ENCODE peak calls at places on chromosome 14, in nine cellular contexts. L is activated CD4-positive, alpha-beta T cell treated with anti-CD3 and anti-CD28 coated beads, Interleukin-2, amount 10 ng/mL, durations not matched to agents 7 days and 5 days; H is NCI-H510A treated with DMSO at 0.1 percent for 48 hours; Q is posterior cingulate gyrus; Y is activated T-helper 1 cell treated with anti-CD3 and anti-CD28 coated beads, Interleukin-2, amount 50 U/mL, for 16 hours; C is iPS-NIHi11; B is A172; I is T-helper 2 cell; D is left colon. O is an unnamed sample.

GRCh38 chr14:105430535-105430934 is 10.9 kb downstream of the MTA1 start:
- DNase-seq in B (peak; percentile 65), I (no peak), H (no peak), D (no peak), Q (no peak), L (no peak), C (peak; percentile 18), Y (no peak), O (peak; percentile 83)

GRCh38 chr14:22059201-22059600 is 385.6 kb upstream of the OR4E1 start:
- DNase-seq in H (no peak), I (no peak), Q (no peak), C (no peak), D (no peak), Y (no peak), L (no peak), B (no peak), O (no peak)

GRCh38 chr14:68685419-68686211 is 107.3 kb downstream of the ZFP36L1 start:
- DNase-seq in I (peak; percentile 26), C (no peak), Y (peak; percentile 68), B (peak; percentile 89), Q (no peak), H (peak; percentile 74), D (no peak), L (peak; percentile 80), O (peak; percentile 92)

GRCh38 chr14:36773558-36773957 is 111.9 kb downstream of the PAX9 start:
- DNase-seq in I (no peak), Q (no peak), Y (no peak), C (no peak), L (no peak), D (no peak), H (no peak), B (peak; percentile 55), O (peak; percentile 70)

GRCh38 chr14:102737402-102738372 is 39.6 kb upstream of the TRAF3 start:
- DNase-seq in I (no peak), L (no peak), Y (no peak), B (no peak), H (no peak), D (no peak), C (no peak), Q (no peak), O (no peak)

GRCh38 chr14:91021115-91021514 is 39.3 kb downstream of the RPS6KA5 start:
- DNase-seq in I (no peak), D (no peak), H (no peak), L (no peak), B (no peak), Q (no peak), Y (no peak), C (no peak), O (peak; percentile 66)

GRCh38 chr14:93917141-93917540 is 10.0 kb upstream of the FAM181A start:
- DNase-seq in Q (no peak), H (no peak), Y (no peak), B (no peak), C (no peak), D (no peak), L (no peak), I (no peak), O (no peak)

GRCh38 chr14:64792231-64792630 is 87.5 kb downstream of the SPTB start:
- DNase-seq in D (no peak), H (no peak), I (no peak), B (no peak), C (no peak), Y (no peak), L (no peak), Q (no peak), O (no peak)

GRCh38 chr14:52052991-52053390 is 15.9 kb downstream of the NID2 start:
- DNase-seq in Y (no peak), D (no peak), B (no peak), C (no peak), L (no peak), Q (no peak), H (no peak), I (no peak), O (no peak)

GRCh38 chr14:63542231-63542999 is 762 bp downstream of the PPP2R5E start:
- DNase-seq in D (peak; percentile 36), Y (peak; percentile 1), H (no peak), B (peak; percentile 5), L (peak; percentile 13), I (no peak), Q (no peak), C (peak; percentile 30), O (no peak)

GRCh38 chr14:53016919-53017318 is 66.1 kb upstream of the FERMT2 start:
- DNase-seq in C (no peak), Q (no peak), B (no peak), D (no peak), I (no peak), L (no peak), H (no peak), Y (no peak), O (no peak)

GRCh38 chr14:73227812-73228781 is 9.2 kb upstream of the PAPLN start:
- DNase-seq in L (no peak), Q (no peak), H (no peak), Y (no peak), D (no peak), C (peak; percentile 63), B (peak; percentile 92), I (no peak), O (peak; percentile 81)

GRCh38 chr14:22487401-22487800 is 101.6 kb downstream of the DAD1 start:
- DNase-seq in H (no peak), I (no peak), C (no peak), B (no peak), D (no peak), L (no peak), Q (no peak), Y (no peak), O (no peak)

GRCh38 chr14:77314043-77314442 is 6.6 kb downstream of the POMT2 start:
- DNase-seq in I (no peak), H (no peak), Q (peak; percentile 47), Y (no peak), C (no peak), D (no peak), B (peak; percentile 66), L (no peak), O (peak; percentile 59)

GRCh38 chr14:79432640-79433039 is 778.7 kb downstream of the DIO2 start:
- DNase-seq in L (no peak), I (no peak), Q (no peak), Y (no peak), H (no peak), C (no peak), B (no peak), D (no peak), O (no peak)

GRCh38 chr14:99595034-99595433 is 9.0 kb downstream of the CCDC85C start:
- DNase-seq in Y (no peak), D (no peak), C (no peak), L (peak; percentile 57), Q (no peak), H (no peak), I (no peak), B (no peak), O (no peak)

GRCh38 chr14:69328317-69328716 is 68.4 kb downstream of the GALNT16 start:
- DNase-seq in Q (no peak), H (no peak), C (no peak), D (no peak), Y (no peak), L (no peak), I (no peak), B (no peak), O (no peak)

GRCh38 chr14:75289840-75290388 is 11.3 kb downstream of the FOS start:
- DNase-seq in C (no peak), Q (no peak), B (no peak), Y (no peak), I (no peak), L (no peak), D (no peak), H (no peak), O (no peak)

GRCh38 chr14:35296505-35296904 is 4.3 kb downstream of the PSMA6 start:
- DNase-seq in Q (no peak), H (no peak), D (no peak), I (no peak), Y (no peak), L (no peak), B (no peak), C (no peak), O (no peak)

GRCh38 chr14:93113678-93114067 is 2.1 kb downstream of the ITPK1 start:
- DNase-seq in I (no peak), L (no peak), B (no peak), C (no peak), Q (no peak), D (no peak), Y (no peak), H (peak; percentile 54), O (no peak)

GRCh38 chr14:104591031-104591430 is 11.5 kb downstream of the C14orf180 start:
- DNase-seq in Q (no peak), B (no peak), H (no peak), C (no peak), Y (no peak), D (no peak), I (no peak), L (no peak), O (no peak)

GRCh38 chr14:103014466-103015319 is 42.7 kb downstream of the CDC42BPB start:
- DNase-seq in Q (no peak), B (no peak), L (no peak), I (no peak), D (no peak), Y (no peak), C (peak; percentile 62), H (peak; percentile 60), O (no peak)

GRCh38 chr14:77027538-77028383 is 747 bp downstream of the IRF2BPL start:
- DNase-seq in C (peak; percentile 45), L (peak; percentile 70), I (peak; percentile 30), Q (peak; percentile 63), H (no peak), B (peak; percentile 40), Y (peak; percentile 41), D (peak; percentile 80), O (peak; percentile 82)

O was measured in NCI-H226.